ENCODE peak calls at places on chromosomes 3 and 15, in nine cellular contexts. One of them, this sample, is unnamed.

GRCh38 chr15:67013696-67014095 is 51.7 kb upstream of the SMAD3 start:
- DNase-seq in H9: peak
- DNase-seq in choroid plexus epithelial cell: peak
- DNase-seq in kidney: peak
- DNase-seq in HFF-Myc: no peak
- DNase-seq in heart left ventricle: peak
- DNase-seq in GM13976: no peak
- DNase-seq in body of pancreas: no peak
- DNase-seq in progenitor cell of endocrine pancreas: no peak
- DNase-seq in this sample: no peak

GRCh38 chr3:6585360-6585759 is 275.6 kb upstream of the GRM7 start:
- DNase-seq in H9: no peak
- DNase-seq in choroid plexus epithelial cell: no peak
- DNase-seq in kidney: no peak
- DNase-seq in HFF-Myc: no peak
- DNase-seq in heart left ventricle: no peak
- DNase-seq in GM13976: no peak
- DNase-seq in body of pancreas: no peak
- DNase-seq in progenitor cell of endocrine pancreas: no peak
- DNase-seq in this sample: no peak

GRCh38 chr3:12782172-12782815 is 14.2 kb upstream of the CAND2 start:
- DNase-seq in H9: peak
- DNase-seq in choroid plexus epithelial cell: peak
- DNase-seq in kidney: no peak
- DNase-seq in HFF-Myc: no peak
- DNase-seq in heart left ventricle: no peak
- DNase-seq in GM13976: no peak
- DNase-seq in body of pancreas: peak
- DNase-seq in progenitor cell of endocrine pancreas: no peak
- DNase-seq in this sample: no peak

GRCh38 chr3:22284559-22284958 is 533.5 kb upstream of the ZNF385D start:
- DNase-seq in H9: no peak
- DNase-seq in choroid plexus epithelial cell: peak
- DNase-seq in kidney: no peak
- DNase-seq in HFF-Myc: no peak
- DNase-seq in heart left ventricle: no peak
- DNase-seq in GM13976: no peak
- DNase-seq in body of pancreas: no peak
- DNase-seq in progenitor cell of endocrine pancreas: no peak
- DNase-seq in this sample: no peak

GRCh38 chr3:134829716-134830115 is 34.7 kb downstream of the EPHB1 start:
- DNase-seq in H9: no peak
- DNase-seq in choroid plexus epithelial cell: no peak
- DNase-seq in kidney: no peak
- DNase-seq in HFF-Myc: no peak
- DNase-seq in heart left ventricle: no peak
- DNase-seq in GM13976: no peak
- DNase-seq in body of pancreas: no peak
- DNase-seq in progenitor cell of endocrine pancreas: no peak
- DNase-seq in this sample: no peak

GRCh38 chr3:194306109-194306686 is 44.9 kb downstream of the CPN2 start:
- DNase-seq in H9: peak
- DNase-seq in choroid plexus epithelial cell: no peak
- DNase-seq in kidney: peak
- DNase-seq in HFF-Myc: no peak
- DNase-seq in heart left ventricle: no peak
- DNase-seq in GM13976: no peak
- DNase-seq in body of pancreas: no peak
- DNase-seq in progenitor cell of endocrine pancreas: no peak
- DNase-seq in this sample: peak

GRCh38 chr3:178318957-178319528 is 217.2 kb upstream of the KCNMB2 start:
- DNase-seq in H9: no peak
- DNase-seq in choroid plexus epithelial cell: peak
- DNase-seq in kidney: no peak
- DNase-seq in HFF-Myc: no peak
- DNase-seq in heart left ventricle: no peak
- DNase-seq in GM13976: no peak
- DNase-seq in body of pancreas: no peak
- DNase-seq in progenitor cell of endocrine pancreas: no peak
- DNase-seq in this sample: no peak

GRCh38 chr3:122000936-122001605 is 21.0 kb downstream of the ILDR1 start:
- DNase-seq in H9: peak
- DNase-seq in choroid plexus epithelial cell: peak
- DNase-seq in kidney: no peak
- DNase-seq in HFF-Myc: no peak
- DNase-seq in heart left ventricle: no peak
- DNase-seq in GM13976: no peak
- DNase-seq in body of pancreas: no peak
- DNase-seq in progenitor cell of endocrine pancreas: no peak
- DNase-seq in this sample: no peak

GRCh38 chr3:105062853-105063252 is 303.9 kb upstream of the ALCAM start:
- DNase-seq in H9: no peak
- DNase-seq in choroid plexus epithelial cell: no peak
- DNase-seq in kidney: no peak
- DNase-seq in HFF-Myc: no peak
- DNase-seq in heart left ventricle: no peak
- DNase-seq in GM13976: no peak
- DNase-seq in body of pancreas: peak
- DNase-seq in progenitor cell of endocrine pancreas: no peak
- DNase-seq in this sample: no peak

GRCh38 chr3:152100491-152101086 is 168.1 kb upstream of the MBNL1 start:
- DNase-seq in H9: no peak
- DNase-seq in choroid plexus epithelial cell: peak
- DNase-seq in kidney: no peak
- DNase-seq in HFF-Myc: no peak
- DNase-seq in heart left ventricle: no peak
- DNase-seq in GM13976: peak
- DNase-seq in body of pancreas: no peak
- DNase-seq in progenitor cell of endocrine pancreas: no peak
- DNase-seq in this sample: peak

GRCh38 chr15:38300395-38300794 is 47.8 kb downstream of the SPRED1 start:
- DNase-seq in H9: no peak
- DNase-seq in choroid plexus epithelial cell: peak
- DNase-seq in kidney: no peak
- DNase-seq in HFF-Myc: no peak
- DNase-seq in heart left ventricle: no peak
- DNase-seq in GM13976: peak
- DNase-seq in body of pancreas: no peak
- DNase-seq in progenitor cell of endocrine pancreas: no peak
- DNase-seq in this sample: no peak

GRCh38 chr3:188244395-188244861 is 90.5 kb downstream of the LPP start:
- DNase-seq in H9: no peak
- DNase-seq in choroid plexus epithelial cell: no peak
- DNase-seq in kidney: no peak
- DNase-seq in HFF-Myc: no peak
- DNase-seq in heart left ventricle: no peak
- DNase-seq in GM13976: no peak
- DNase-seq in body of pancreas: no peak
- DNase-seq in progenitor cell of endocrine pancreas: no peak
- DNase-seq in this sample: no peak

GRCh38 chr15:65829150-65829764 is 37.2 kb upstream of the DENND4A start:
- DNase-seq in H9: no peak
- DNase-seq in choroid plexus epithelial cell: peak
- DNase-seq in kidney: no peak
- DNase-seq in HFF-Myc: no peak
- DNase-seq in heart left ventricle: no peak
- DNase-seq in GM13976: no peak
- DNase-seq in body of pancreas: peak
- DNase-seq in progenitor cell of endocrine pancreas: no peak
- DNase-seq in this sample: no peak

GRCh38 chr15:92009162-92009561 is 155.7 kb downstream of the SLCO3A1 start:
- DNase-seq in H9: no peak
- DNase-seq in choroid plexus epithelial cell: no peak
- DNase-seq in kidney: no peak
- DNase-seq in HFF-Myc: no peak
- DNase-seq in heart left ventricle: no peak
- DNase-seq in GM13976: no peak
- DNase-seq in body of pancreas: no peak
- DNase-seq in progenitor cell of endocrine pancreas: no peak
- DNase-seq in this sample: no peak

GRCh38 chr3:132629928-132630327 is 29.7 kb downstream of the ACAD11 start:
- DNase-seq in H9: no peak
- DNase-seq in choroid plexus epithelial cell: peak
- DNase-seq in kidney: no peak
- DNase-seq in HFF-Myc: no peak
- DNase-seq in heart left ventricle: no peak
- DNase-seq in GM13976: no peak
- DNase-seq in body of pancreas: no peak
- DNase-seq in progenitor cell of endocrine pancreas: no peak
- DNase-seq in this sample: no peak
- TF ChIP-seq CTCF in H9: no peak
- TF ChIP-seq CTCF in choroid plexus epithelial cell: no peak
- TF ChIP-seq CTCF in kidney: no peak
- TF ChIP-seq CTCF in HFF-Myc: no peak
- TF ChIP-seq CTCF in heart left ventricle: no peak
- TF ChIP-seq CTCF in GM13976: no peak
- TF ChIP-seq CTCF in body of pancreas: no peak
- TF ChIP-seq CTCF in progenitor cell of endocrine pancreas: no peak
- TF ChIP-seq CTCF in this sample: no peak

GRCh38 chr3:101676219-101676764 is 640 bp downstream of the ZBTB11 start:
- DNase-seq in H9: peak
- DNase-seq in choroid plexus epithelial cell: peak
- DNase-seq in kidney: peak
- DNase-seq in HFF-Myc: peak
- DNase-seq in heart left ventricle: peak
- DNase-seq in GM13976: peak
- DNase-seq in body of pancreas: peak
- DNase-seq in progenitor cell of endocrine pancreas: peak
- DNase-seq in this sample: peak
- TF ChIP-seq CTCF in H9: no peak
- TF ChIP-seq CTCF in choroid plexus epithelial cell: no peak
- TF ChIP-seq CTCF in kidney: peak
- TF ChIP-seq CTCF in HFF-Myc: no peak
- TF ChIP-seq CTCF in heart left ventricle: no peak
- TF ChIP-seq CTCF in GM13976: no peak
- TF ChIP-seq CTCF in body of pancreas: peak
- TF ChIP-seq CTCF in progenitor cell of endocrine pancreas: peak
- TF ChIP-seq CTCF in this sample: no peak

GRCh38 chr3:127473244-127474024 is 117.1 kb downstream of the TPRA1 start:
- DNase-seq in H9: peak
- DNase-seq in choroid plexus epithelial cell: no peak
- DNase-seq in kidney: no peak
- DNase-seq in HFF-Myc: no peak
- DNase-seq in heart left ventricle: no peak
- DNase-seq in GM13976: peak
- DNase-seq in body of pancreas: no peak
- DNase-seq in progenitor cell of endocrine pancreas: peak
- DNase-seq in this sample: no peak
- TF ChIP-seq CTCF in H9: peak
- TF ChIP-seq CTCF in choroid plexus epithelial cell: peak
- TF ChIP-seq CTCF in kidney: no peak
- TF ChIP-seq CTCF in HFF-Myc: peak
- TF ChIP-seq CTCF in heart left ventricle: no peak
- TF ChIP-seq CTCF in GM13976: peak
- TF ChIP-seq CTCF in body of pancreas: peak
- TF ChIP-seq CTCF in progenitor cell of endocrine pancreas: peak
- TF ChIP-seq CTCF in this sample: peak

GRCh38 chr3:160675566-160676124 is 1.3 kb upstream of the ARL14 start:
- DNase-seq in H9: no peak
- DNase-seq in choroid plexus epithelial cell: peak
- DNase-seq in kidney: no peak
- DNase-seq in HFF-Myc: no peak
- DNase-seq in heart left ventricle: no peak
- DNase-seq in GM13976: no peak
- DNase-seq in body of pancreas: no peak
- DNase-seq in progenitor cell of endocrine pancreas: no peak
- DNase-seq in this sample: no peak
- TF ChIP-seq CTCF in H9: no peak
- TF ChIP-seq CTCF in choroid plexus epithelial cell: no peak
- TF ChIP-seq CTCF in kidney: no peak
- TF ChIP-seq CTCF in HFF-Myc: no peak
- TF ChIP-seq CTCF in heart left ventricle: no peak
- TF ChIP-seq CTCF in GM13976: no peak
- TF ChIP-seq CTCF in body of pancreas: no peak
- TF ChIP-seq CTCF in progenitor cell of endocrine pancreas: no peak
- TF ChIP-seq CTCF in this sample: no peak

GRCh38 chr3:157763644-157764043 is 260.4 kb upstream of the VEPH1 start:
- DNase-seq in H9: no peak
- DNase-seq in choroid plexus epithelial cell: no peak
- DNase-seq in kidney: no peak
- DNase-seq in HFF-Myc: no peak
- DNase-seq in heart left ventricle: no peak
- DNase-seq in GM13976: no peak
- DNase-seq in body of pancreas: no peak
- DNase-seq in progenitor cell of endocrine pancreas: no peak
- DNase-seq in this sample: no peak
- TF ChIP-seq CTCF in H9: no peak
- TF ChIP-seq CTCF in choroid plexus epithelial cell: no peak
- TF ChIP-seq CTCF in kidney: no peak
- TF ChIP-seq CTCF in HFF-Myc: no peak
- TF ChIP-seq CTCF in heart left ventricle: no peak
- TF ChIP-seq CTCF in GM13976: no peak
- TF ChIP-seq CTCF in body of pancreas: no peak
- TF ChIP-seq CTCF in progenitor cell of endocrine pancreas: no peak
- TF ChIP-seq CTCF in this sample: no peak

DNA sequence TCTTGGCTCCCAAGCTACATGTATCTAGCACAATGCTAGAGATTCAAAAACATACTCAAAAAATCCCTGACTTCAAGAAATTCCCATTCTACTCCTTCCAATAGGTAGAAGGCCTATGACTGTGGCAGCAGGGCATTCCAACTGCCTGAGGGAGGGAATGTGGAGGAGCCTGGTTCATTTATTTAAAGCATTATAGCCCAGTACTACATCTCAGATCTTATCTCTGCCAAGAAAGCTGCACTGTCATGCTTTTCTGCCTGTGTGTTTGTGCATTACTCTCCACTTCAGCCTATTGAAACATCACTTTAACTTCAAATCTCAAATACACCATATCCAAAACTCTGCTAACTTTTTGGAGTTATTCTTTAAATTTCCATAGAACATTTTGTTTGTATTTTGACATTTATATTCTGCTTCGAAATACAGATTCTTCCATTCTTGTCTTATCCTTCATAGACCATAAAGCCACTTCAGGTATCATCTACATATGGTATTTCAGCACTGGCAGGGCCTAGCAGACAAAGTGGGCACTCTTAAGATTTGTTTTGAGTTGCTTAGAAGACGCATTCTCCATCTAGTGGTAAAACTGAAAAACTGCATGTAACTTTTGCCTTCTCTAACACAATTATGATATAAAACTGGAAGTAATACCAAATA is 59.1 kb upstream of the NEDD4 start:
- DNase-seq in H9: no peak
- DNase-seq in choroid plexus epithelial cell: peak
- DNase-seq in kidney: no peak
- DNase-seq in HFF-Myc: no peak
- DNase-seq in heart left ventricle: no peak
- DNase-seq in GM13976: peak
- DNase-seq in body of pancreas: no peak
- DNase-seq in progenitor cell of endocrine pancreas: no peak
- DNase-seq in this sample: no peak
- TF ChIP-seq CTCF in H9: peak
- TF ChIP-seq CTCF in choroid plexus epithelial cell: peak
- TF ChIP-seq CTCF in kidney: peak
- TF ChIP-seq CTCF in HFF-Myc: peak
- TF ChIP-seq CTCF in heart left ventricle: peak
- TF ChIP-seq CTCF in GM13976: peak
- TF ChIP-seq CTCF in body of pancreas: peak
- TF ChIP-seq CTCF in progenitor cell of endocrine pancreas: peak
- TF ChIP-seq CTCF in this sample: peak

GRCh38 chr15:94070341-94071275 is 160.8 kb upstream of the MCTP2 start:
- DNase-seq in H9: peak
- DNase-seq in choroid plexus epithelial cell: no peak
- DNase-seq in kidney: peak
- DNase-seq in HFF-Myc: peak
- DNase-seq in heart left ventricle: no peak
- DNase-seq in GM13976: no peak
- DNase-seq in body of pancreas: peak
- DNase-seq in progenitor cell of endocrine pancreas: no peak
- DNase-seq in this sample: no peak
- TF ChIP-seq CTCF in H9: no peak
- TF ChIP-seq CTCF in choroid plexus epithelial cell: no peak
- TF ChIP-seq CTCF in kidney: no peak
- TF ChIP-seq CTCF in HFF-Myc: no peak
- TF ChIP-seq CTCF in heart left ventricle: no peak
- TF ChIP-seq CTCF in GM13976: no peak
- TF ChIP-seq CTCF in body of pancreas: no peak
- TF ChIP-seq CTCF in progenitor cell of endocrine pancreas: no peak
- TF ChIP-seq CTCF in this sample: no peak

This sample was measured in GM12864.